ENCODE peak calls at places on chromosomes 13 and 19, in four cellular contexts. I is Calu3, N is esophagus muscularis mucosa, E is PC-3. H is an unnamed sample.

GRCh38 chr13:65926750-65927171 is 1303.4 kb downstream of the PCDH9 start:
- DNase-seq in I (no peak), N (no peak), E (peak), H (no peak)

GRCh38 chr13:81017525-81018152 is 676.7 kb upstream of the SPRY2 start:
- DNase-seq in I (no peak), N (no peak), E (peak), H (no peak)

GRCh38 chr13:112444001-112444311 is 67.8 kb downstream of the SPACA7 start:
- DNase-seq in E (peak), I (peak), N (peak), H (peak)

GRCh38 chr19:768424-768823 is 17.5 kb downstream of the MISP start:
- DNase-seq in I (no peak), N (no peak), E (no peak), H (peak)

GRCh38 chr19:46618670-46619231 is 6.1 kb downstream of the PTGIR start:
- DNase-seq in N (no peak), E (no peak), I (no peak), H (no peak)

GRCh38 chr19:56837892-56838679 is 2.4 kb downstream of the PEG3 start:
- DNase-seq in E (peak), N (no peak), I (no peak), H (no peak)

GRCh38 chr19:29528350-29528945 is 2.7 kb downstream of the VSTM2B start:
- DNase-seq in E (peak), N (no peak), I (peak), H (no peak)

GRCh38 chr13:40910324-40911050 is 108.6 kb downstream of the ELF1 start:
- DNase-seq in I (no peak), N (no peak), E (peak), H (no peak)

GRCh38 chr19:19445911-19446361 is 40.5 kb downstream of the GATAD2A start:
- DNase-seq in I (no peak), N (no peak), E (no peak), H (no peak)

DNA sequence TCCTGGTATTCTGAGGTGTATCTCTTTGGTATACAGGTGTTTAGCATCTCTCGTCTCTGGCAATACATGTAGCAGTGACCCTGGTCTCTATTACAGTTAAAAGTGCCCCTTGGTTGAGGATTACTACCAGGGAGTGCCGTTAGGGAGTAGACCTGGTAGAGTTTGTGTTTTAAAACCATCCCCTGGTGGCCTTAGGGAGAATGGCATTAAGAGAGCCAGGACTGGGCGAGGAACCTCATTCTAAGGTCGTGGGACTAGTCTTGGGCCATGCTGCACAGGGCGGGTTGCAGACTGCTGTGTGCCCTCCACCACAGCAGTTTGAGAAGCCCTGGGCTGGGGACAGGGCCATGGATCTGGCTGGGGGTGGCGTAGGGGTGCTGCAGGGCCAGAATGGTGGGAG is 35.0 kb downstream of the B3GLCT start:
- DNase-seq in E (peak), N (no peak), I (no peak), H (no peak)
- TF ChIP-seq CTCF in E (peak), N (no peak), I (peak), H (peak)

GRCh38 chr19:50266041-50266440 is 62.6 kb downstream of the MYH14 start:
- DNase-seq in I (no peak), E (no peak), N (no peak), H (no peak)
- TF ChIP-seq CTCF in I (no peak), E (no peak), N (no peak), H (no peak)

GRCh38 chr19:44990459-44990858 is 10.8 kb upstream of the RELB start:
- DNase-seq in E (no peak), I (no peak), N (no peak), H (no peak)

GRCh38 chr19:44987148-44987675 is 14.1 kb upstream of the RELB start:
- DNase-seq in I (no peak), N (no peak), E (no peak), H (no peak)

GRCh38 chr19:44990966-44991365 is 10.3 kb upstream of the RELB start:
- DNase-seq in N (no peak), E (no peak), I (no peak), H (no peak)

GRCh38 chr19:44986389-44986788 is 14.9 kb upstream of the RELB start:
- DNase-seq in N (no peak), E (no peak), I (no peak), H (no peak)

DNA sequence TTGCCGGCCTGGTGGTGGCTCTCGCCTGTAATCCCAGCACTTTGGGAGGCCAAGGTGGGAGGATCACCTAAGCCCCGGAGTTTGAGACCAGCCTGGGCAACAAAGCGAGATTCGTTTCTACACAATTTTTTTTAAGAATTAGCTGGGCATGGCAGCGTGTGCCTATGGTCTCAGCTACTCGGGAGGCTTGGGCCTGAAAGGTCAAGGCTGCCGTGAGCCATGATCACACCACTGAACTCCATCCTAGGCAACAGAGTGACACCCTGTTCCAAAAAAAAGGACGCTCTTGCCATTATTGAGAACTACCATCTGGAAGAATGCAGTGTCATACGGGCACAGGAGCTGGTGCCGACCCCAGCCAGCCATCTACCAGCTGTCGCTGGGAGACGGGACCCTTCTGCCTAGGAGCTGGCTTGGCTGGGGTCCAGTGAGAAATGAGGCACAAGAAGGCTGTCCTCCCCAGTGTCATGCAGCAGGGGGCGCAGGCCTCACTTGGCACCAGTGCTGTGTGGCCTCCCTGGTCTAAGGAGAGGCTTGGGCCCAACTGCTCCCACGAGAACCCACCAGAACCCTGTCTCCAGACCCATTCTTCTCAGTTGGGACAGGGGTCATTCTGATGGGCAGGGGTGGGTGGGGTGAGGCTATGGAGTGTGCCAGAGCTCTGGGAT is 12.2 kb upstream of the RELB start:
- DNase-seq in E (peak), N (no peak), I (peak), H (peak)
- TF ChIP-seq CTCF in E (peak), N (peak), I (peak), H (peak)

GRCh38 chr13:102354011-102354410 is 47.8 kb downstream of the FGF14 start:
- DNase-seq in N (no peak), I (no peak), E (no peak), H (no peak)

GRCh38 chr13:102359264-102359663 is 42.6 kb downstream of the FGF14 start:
- DNase-seq in E (no peak), N (no peak), I (no peak), H (no peak)

GRCh38 chr13:102361113-102361512 is 40.7 kb downstream of the FGF14 start:
- DNase-seq in N (no peak), I (no peak), E (no peak), H (no peak)

GRCh38 chr13:102351486-102351885 is 50.4 kb downstream of the FGF14 start:
- DNase-seq in N (no peak), E (no peak), I (no peak), H (no peak)

DNA sequence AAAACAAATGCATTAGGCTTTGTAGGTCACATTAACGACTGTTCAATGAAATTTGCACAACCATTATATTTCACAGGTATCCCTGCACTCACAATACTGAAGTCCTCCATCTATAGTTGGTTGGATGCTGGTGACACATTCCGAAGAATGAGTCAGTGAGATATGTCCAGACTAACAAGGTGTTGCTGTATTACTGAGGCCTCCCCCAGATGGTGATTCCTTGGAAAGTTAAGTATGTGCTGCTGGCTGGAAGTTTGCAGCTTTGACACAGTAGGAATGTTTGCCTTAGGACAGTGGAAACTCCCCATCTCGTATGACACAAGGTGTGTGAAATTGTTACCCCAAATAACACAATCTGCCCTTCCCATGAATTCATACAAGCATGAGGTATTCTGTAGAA is 46.6 kb downstream of the FGF14 start:
- DNase-seq in N (no peak), E (no peak), I (no peak), H (no peak)
- TF ChIP-seq CTCF in N (no peak), E (no peak), I (no peak), H (no peak)

GRCh38 chr13:49784886-49785570 is 7.5 kb downstream of the KPNA3 start:
- DNase-seq in E (no peak), I (no peak), N (no peak), H (no peak)
- TF ChIP-seq CTCF in E (no peak), I (no peak), N (no peak), H (no peak)

GRCh38 chr19:48988860-48989259 is 4.2 kb downstream of the GYS1 start:
- DNase-seq in E (no peak), N (no peak), I (no peak), H (no peak)

GRCh38 chr19:48988286-48988685 is 4.8 kb downstream of the GYS1 start:
- DNase-seq in N (no peak), I (no peak), E (no peak), H (no peak)

GRCh38 chr19:48986211-48986610 is 6.9 kb downstream of the GYS1 start:
- DNase-seq in N (no peak), E (no peak), I (no peak), H (no peak)

GRCh38 chr19:48985711-48986110 is 7.4 kb downstream of the GYS1 start:
- DNase-seq in N (no peak), I (no peak), E (no peak), H (no peak)

GRCh38 chr19:48987323-48987722 is 5.8 kb downstream of the GYS1 start:
- DNase-seq in I (no peak), E (no peak), N (no peak), H (no peak)
- TF ChIP-seq CTCF in I (no peak), E (peak), N (no peak), H (no peak)

DNA sequence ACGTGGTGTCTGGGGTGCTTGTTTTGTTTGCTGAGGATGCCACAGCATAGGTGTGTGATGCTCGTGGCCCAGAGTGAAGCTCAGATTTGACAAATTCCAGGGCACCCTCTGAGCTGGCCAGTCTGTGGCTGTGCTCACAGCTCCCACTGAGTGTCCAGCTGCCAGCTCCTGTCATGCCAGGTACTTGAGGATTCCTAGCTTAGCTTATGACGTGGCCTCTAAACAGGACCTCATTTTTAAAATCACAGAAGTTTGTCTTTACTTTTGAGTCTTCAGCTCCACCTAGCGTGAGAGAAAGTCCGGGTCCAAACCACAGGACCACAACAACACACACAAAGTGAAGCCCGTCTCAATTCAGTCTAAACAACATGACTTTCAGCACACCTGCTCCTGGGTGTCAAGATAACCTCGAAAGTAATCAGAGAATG is 117.3 kb downstream of the RAB20 start:
- DNase-seq in N (no peak), I (peak), E (peak), H (no peak)
- TF ChIP-seq CTCF in N (peak), I (no peak), E (no peak), H (peak)

GRCh38 chr19:48203227-48203793 is 32.8 kb downstream of the ZSWIM9 start:
- DNase-seq in N (no peak), E (no peak), I (no peak), H (no peak)

GRCh38 chr19:48206402-48207093 is 36.1 kb downstream of the ZSWIM9 start:
- DNase-seq in E (no peak), I (no peak), N (no peak), H (no peak)

GRCh38 chr19:48210005-48210404 is 39.5 kb downstream of the ZSWIM9 start:
- DNase-seq in N (no peak), I (no peak), E (no peak), H (no peak)

DNA sequence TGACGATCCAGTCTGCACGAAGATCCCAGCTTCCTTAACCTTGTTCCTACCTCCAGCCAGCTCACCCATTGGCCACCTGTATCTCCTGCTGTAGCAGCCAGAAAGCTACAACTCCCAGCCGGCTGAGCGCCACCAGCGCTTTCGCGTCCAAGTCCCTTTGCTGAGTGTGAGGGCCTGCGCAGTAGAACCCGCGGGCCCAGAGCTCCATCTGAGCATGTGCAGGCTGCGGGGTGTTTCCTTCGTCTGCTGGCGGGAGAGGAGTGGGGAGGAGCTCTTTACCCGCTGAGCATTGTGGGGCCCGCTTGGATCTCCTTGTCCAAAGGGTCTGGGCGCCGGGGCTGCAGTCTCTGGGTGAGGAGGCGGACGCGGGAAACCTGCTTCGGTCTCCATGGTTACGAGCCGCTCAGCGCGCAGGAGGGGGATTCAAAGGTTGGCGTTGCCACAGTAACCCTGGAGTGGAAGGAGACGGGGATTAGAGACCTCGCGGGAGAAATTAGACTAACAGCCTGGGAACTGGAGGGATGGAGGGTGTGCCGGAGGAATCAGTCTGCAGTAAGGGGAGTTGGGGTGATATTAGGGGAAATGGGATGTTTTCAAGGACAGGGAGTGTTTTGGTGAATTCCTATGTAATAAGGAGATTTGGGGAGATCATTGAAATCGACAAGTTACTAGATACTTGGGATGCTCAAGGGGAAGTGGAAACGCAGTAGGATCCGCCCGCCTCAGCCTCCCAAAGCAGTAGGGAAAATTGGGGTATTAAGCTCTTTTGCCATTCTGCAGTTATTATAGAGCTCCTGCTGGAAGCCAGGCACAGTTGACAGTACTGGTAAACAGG is 33.5 kb downstream of the ZSWIM9 start:
- DNase-seq in I (peak), N (peak), E (peak), H (peak)
- TF ChIP-seq CTCF in I (no peak), N (no peak), E (no peak), H (no peak)

DNA sequence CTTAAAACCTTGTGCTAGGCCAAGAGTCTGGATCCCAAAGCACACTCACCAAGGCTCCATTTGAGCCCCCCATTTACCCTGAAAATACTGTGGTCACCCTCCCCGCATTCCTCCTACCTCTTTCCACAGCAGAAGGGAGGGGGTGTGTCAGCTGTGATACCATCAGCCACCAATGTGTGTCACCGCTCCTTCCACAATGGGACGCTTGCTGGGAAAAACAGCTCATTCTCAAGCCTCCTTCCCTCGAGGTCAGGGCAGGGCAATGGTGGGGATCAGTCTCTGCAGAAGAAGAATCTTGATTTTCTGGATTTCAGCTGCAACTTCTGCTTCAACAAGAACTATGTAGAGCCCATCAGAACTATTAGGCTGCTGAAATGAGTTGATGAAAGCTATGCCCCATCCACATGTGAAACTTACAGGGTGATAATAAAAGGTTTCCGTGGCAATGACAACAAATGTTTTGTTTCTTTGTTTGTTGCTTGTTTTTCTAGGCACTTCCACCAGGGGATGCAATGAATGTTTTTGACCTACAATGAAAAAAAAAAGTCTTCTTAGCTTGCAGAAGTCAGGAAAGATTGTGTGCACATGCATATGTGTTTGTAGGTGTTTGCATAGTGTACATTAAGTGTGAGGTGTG is 26.4 kb upstream of the ZNF507 start:
- DNase-seq in I (peak), E (peak), N (peak), H (peak)
- TF ChIP-seq CTCF in I (peak), E (peak), N (peak), H (no peak)

H was measured in osteocyte.